ENCODE peak calls at places on chromosomes 2 and 18, in four cellular contexts. W is GM12878, X is K562, J is HL-60. U is an unnamed sample.

GRCh38 chr2:14749869-14750268 is 117.4 kb downstream of the LRATD1 start:
- DNase-seq in W (no peak), J (no peak), X (no peak), U (no peak)

GRCh38 chr2:26970244-26970927 is at the start of gene MAPRE3:
- DNase-seq in W (no peak), X (peak), J (peak), U (peak)

GRCh38 chr2:29345236-29345635 is 230.0 kb downstream of the CLIP4 start:
- DNase-seq in W (no peak), J (no peak), X (no peak), U (no peak)

GRCh38 chr2:218074031-218074430 is 5.0 kb downstream of the RUFY4 start:
- DNase-seq in J (peak), X (peak), W (no peak), U (peak)

GRCh38 chr2:219433666-219434467 is 776 bp upstream of the SPEG start:
- DNase-seq in W (no peak), X (peak), J (no peak), U (no peak)

GRCh38 chr18:62325806-62326645 is 916 bp downstream of the TNFRSF11A start:
- DNase-seq in J (no peak), X (no peak), W (no peak), U (peak)

GRCh38 chr2:168037772-168038171 is 209.6 kb downstream of the STK39 start:
- DNase-seq in J (no peak), X (no peak), W (no peak), U (no peak)

GRCh38 chr18:3675994-3676393 is 226.0 kb downstream of the TGIF1 start:
- DNase-seq in J (no peak), X (peak), W (no peak), U (no peak)

GRCh38 chr2:110946892-110947291 is 173.8 kb upstream of the BCL2L11 start:
- DNase-seq in X (no peak), W (no peak), J (no peak), U (no peak)

GRCh38 chr2:196584903-196585302 is 54.6 kb upstream of the CCDC150 start:
- DNase-seq in W (no peak), J (no peak), X (no peak), U (no peak)

GRCh38 chr2:196587061-196587460 is 52.5 kb upstream of the CCDC150 start:
- DNase-seq in J (no peak), X (no peak), W (no peak), U (no peak)

GRCh38 chr2:196589429-196589828 is 50.1 kb upstream of the CCDC150 start:
- DNase-seq in X (no peak), J (no peak), W (no peak), U (no peak)

GRCh38 chr2:196587739-196588138 is 51.8 kb upstream of the CCDC150 start:
- DNase-seq in W (no peak), X (no peak), J (no peak), U (no peak)

DNA sequence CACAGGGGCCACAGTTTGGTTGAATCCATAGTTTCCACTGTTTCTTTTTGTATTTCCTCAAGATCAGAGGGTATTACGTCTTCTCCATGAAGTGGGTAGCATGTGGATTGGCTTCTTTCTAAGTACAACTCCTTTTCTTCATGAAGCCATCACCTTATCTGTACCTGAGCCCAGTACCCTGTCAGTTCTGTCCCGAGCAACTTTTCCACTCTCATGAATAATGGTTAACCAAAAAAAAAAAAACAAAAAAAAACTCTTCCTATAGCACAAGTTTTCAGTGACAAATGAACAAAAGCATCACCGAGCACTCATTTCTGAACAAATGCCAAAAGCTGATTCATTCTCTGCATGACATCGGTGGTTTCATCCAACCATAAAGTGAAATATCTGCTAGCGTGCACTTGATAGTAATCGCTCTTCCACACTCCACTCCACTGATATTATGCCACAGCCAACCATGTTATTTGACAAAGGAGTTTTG is 53.0 kb upstream of the CCDC150 start:
- DNase-seq in X (peak), W (no peak), J (no peak), U (no peak)
- TF ChIP-seq SPI1 in X (no peak), W (no peak), J (no peak), U (no peak)

GRCh38 chr2:181575650-181576025 is 81.3 kb downstream of the CERKL start:
- DNase-seq in J (peak), W (no peak), X (no peak), U (no peak)

GRCh38 chr2:181576431-181576830 is 80.5 kb downstream of the CERKL start:
- DNase-seq in J (no peak), W (no peak), X (no peak), U (no peak)

GRCh38 chr2:181574321-181574720 is 82.6 kb downstream of the CERKL start:
- DNase-seq in W (no peak), X (no peak), J (no peak), U (no peak)

GRCh38 chr2:181573140-181573736 is 83.7 kb downstream of the CERKL start:
- DNase-seq in J (no peak), W (no peak), X (peak), U (no peak)

GRCh38 chr2:181575024-181575649 is 81.8 kb downstream of the CERKL start:
- DNase-seq in W (no peak), J (no peak), X (no peak), U (no peak)
- TF ChIP-seq SPI1 in W (no peak), J (no peak), X (no peak), U (no peak)

GRCh38 chr2:196174424-196174823 is 3.0 kb upstream of the STK17B start:
- DNase-seq in X (no peak), W (no peak), J (no peak), U (no peak)
- TF ChIP-seq SPI1 in X (no peak), W (no peak), J (no peak), U (no peak)

GRCh38 chr2:202169826-202170424 is 68.5 kb downstream of the SUMO1 start:
- DNase-seq in X (peak), J (no peak), W (no peak), U (no peak)

GRCh38 chr2:202165945-202166344 is 72.5 kb downstream of the SUMO1 start:
- DNase-seq in X (no peak), J (no peak), W (no peak), U (no peak)

GRCh38 chr2:202172439-202173191 is 65.8 kb downstream of the SUMO1 start:
- DNase-seq in W (peak), J (no peak), X (no peak), U (no peak)

GRCh38 chr2:202171246-202171833 is 67.1 kb downstream of the SUMO1 start:
- DNase-seq in X (peak), J (no peak), W (no peak), U (peak)

GRCh38 chr2:202169131-202169530 is 69.3 kb downstream of the SUMO1 start:
- DNase-seq in W (no peak), X (no peak), J (no peak), U (no peak)
- TF ChIP-seq SPI1 in W (no peak), X (no peak), J (no peak), U (no peak)

GRCh38 chr2:196925445-196925767 is 1.1 kb downstream of the PGAP1 start:
- DNase-seq in X (no peak), W (no peak), J (no peak), U (no peak)
- TF ChIP-seq SPI1 in X (no peak), W (no peak), J (no peak), U (no peak)

GRCh38 chr18:59229681-59230443 is 9.9 kb downstream of the GRP start:
- DNase-seq in W (no peak), X (no peak), J (no peak), U (no peak)

GRCh38 chr18:59232309-59233016 is 12.5 kb downstream of the GRP start:
- DNase-seq in J (no peak), W (no peak), X (no peak), U (no peak)

GRCh38 chr18:59231877-59232276 is 11.9 kb downstream of the GRP start:
- DNase-seq in W (no peak), X (no peak), J (no peak), U (no peak)

GRCh38 chr18:59231157-59231556 is 11.2 kb downstream of the GRP start:
- DNase-seq in W (no peak), J (no peak), X (no peak), U (no peak)

GRCh38 chr18:59233017-59233410 is 13.1 kb downstream of the GRP start:
- DNase-seq in J (no peak), W (no peak), X (no peak), U (no peak)
- TF ChIP-seq SPI1 in J (no peak), W (no peak), X (no peak), U (no peak)

DNA sequence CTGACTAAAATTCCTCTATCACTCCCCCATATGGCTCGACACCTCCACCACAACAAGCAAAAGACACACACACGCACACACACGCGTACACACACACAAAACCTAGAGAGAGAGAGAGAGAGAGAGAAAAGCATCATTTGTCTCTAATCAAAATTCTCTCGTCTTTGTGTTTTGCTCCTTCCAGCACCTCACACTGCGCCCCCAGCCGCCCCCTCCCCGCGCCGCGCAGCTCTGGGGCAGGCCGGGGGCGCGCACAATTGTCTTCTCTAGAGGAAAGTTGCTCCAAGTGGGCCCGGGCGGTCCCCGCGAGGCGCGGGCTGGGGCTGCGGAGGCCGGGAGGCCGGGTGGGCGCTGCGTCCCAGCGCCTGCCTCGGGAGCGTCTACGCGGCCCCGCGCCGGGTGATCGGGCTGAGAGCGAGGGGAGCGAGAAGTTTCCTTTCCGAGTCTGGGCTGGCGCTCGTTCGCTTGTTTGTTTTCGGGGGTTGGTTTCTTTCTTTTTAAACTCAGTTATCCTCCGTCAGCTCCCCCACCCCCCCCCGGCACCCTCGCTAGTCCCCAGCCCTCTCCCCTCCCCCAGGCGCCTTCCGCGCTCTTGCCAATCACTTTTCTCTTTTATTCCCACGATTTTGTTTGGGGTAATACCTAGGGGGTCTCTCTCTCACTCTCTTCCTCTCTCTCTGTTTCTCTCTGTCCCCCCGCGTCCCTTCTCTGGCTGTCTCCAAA is 4.1 kb downstream of the ZEB2 start:
- DNase-seq in J (no peak), W (no peak), X (peak), U (no peak)
- TF ChIP-seq SPI1 in J (no peak), W (no peak), X (no peak), U (no peak)

GRCh38 chr2:237671466-237672173 is 44.2 kb downstream of the LRRFIP1 start:
- DNase-seq in W (no peak), J (no peak), X (no peak), U (no peak)

GRCh38 chr2:237668440-237668839 is 41.1 kb downstream of the LRRFIP1 start:
- DNase-seq in X (no peak), W (no peak), J (no peak), U (no peak)

GRCh38 chr2:237670641-237671040 is 43.3 kb downstream of the LRRFIP1 start:
- DNase-seq in W (no peak), J (no peak), X (no peak), U (no peak)

GRCh38 chr2:237669129-237669627 is 41.8 kb downstream of the LRRFIP1 start:
- DNase-seq in X (no peak), W (no peak), J (no peak), U (no peak)

GRCh38 chr2:237669628-237670351 is 42.4 kb downstream of the LRRFIP1 start:
- DNase-seq in J (no peak), X (no peak), W (peak), U (peak)
- TF ChIP-seq SPI1 in J (no peak), X (no peak), W (no peak), U (no peak)

DNA sequence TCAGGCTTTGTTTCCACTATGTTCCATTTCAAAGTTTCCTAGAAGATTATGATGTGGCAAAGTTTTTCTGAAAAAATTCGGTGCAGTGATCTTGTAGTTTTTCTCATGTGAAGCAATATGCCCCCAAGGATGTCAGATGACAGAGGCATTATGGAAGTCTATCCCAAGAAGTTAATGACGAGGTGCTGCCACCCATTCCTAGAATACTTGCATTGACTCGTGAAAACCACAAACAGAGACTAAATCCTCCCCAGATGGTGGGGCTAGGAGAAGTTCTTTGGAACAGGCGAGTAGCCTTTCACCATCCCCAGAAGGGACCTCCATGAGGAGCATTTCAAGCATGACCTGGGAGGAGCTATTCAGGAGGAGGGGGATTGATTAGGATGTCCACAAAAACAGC is 40.2 kb upstream of the COPS8 start:
- DNase-seq in J (no peak), W (no peak), X (no peak), U (no peak)
- TF ChIP-seq SPI1 in J (no peak), W (no peak), X (no peak), U (no peak)

GRCh38 chr2:69683170-69683971 is 39.8 kb upstream of the AAK1 start:
- DNase-seq in X (peak), W (no peak), J (no peak), U (no peak)
- TF ChIP-seq SPI1 in X (peak), W (no peak), J (peak), U (no peak)

U was measured in GM12891.